ENCODE peak calls at places on chromosomes 11 and 22, in six cellular contexts. G is lower lobe of right lung, O is body of pancreas, S is AG09309, H is AG04450, L is psoas muscle. W is an unnamed sample.

GRCh38 chr11:85955531-85955930 is 100.3 kb downstream of the CCDC83 start:
- DNase-seq in G (no peak), O (no peak), S (no peak), H (peak; percentile 39), L (no peak), W (no peak)

GRCh38 chr11:132685174-132685611 is 847.1 kb downstream of the OPCML start:
- DNase-seq in G (no peak), O (no peak), S (peak; percentile 32), H (no peak), L (no peak), W (no peak)

GRCh38 chr22:24523873-24524272 is 28.7 kb downstream of the UPB1 start:
- DNase-seq in G (no peak), O (no peak), S (no peak), H (no peak), L (no peak), W (no peak)

GRCh38 chr11:104573431-104573830 is 324.8 kb downstream of the CASP12 start:
- DNase-seq in G (no peak), O (no peak), S (no peak), H (peak; percentile 7), L (no peak), W (no peak)

GRCh38 chr11:131916633-131917032 is 546.2 kb downstream of the NTM start:
- DNase-seq in G (no peak), O (no peak), S (no peak), H (no peak), L (no peak), W (peak; percentile 45)

GRCh38 chr11:14789879-14790484 is 102.0 kb downstream of the CYP2R1 start:
- DNase-seq in G (no peak), O (no peak), S (no peak), H (no peak), L (no peak), W (no peak)

GRCh38 chr11:85517272-85517671 is 109.9 kb downstream of the DLG2 start:
- DNase-seq in G (no peak), O (no peak), S (no peak), H (no peak), L (no peak), W (no peak)

GRCh38 chr11:68432874-68433273 is 27.7 kb upstream of the PPP6R3 start:
- DNase-seq in G (no peak), O (no peak), S (no peak), H (no peak), L (no peak), W (no peak)

GRCh38 chr11:9639985-9640384 is 23.9 kb upstream of the SWAP70 start:
- DNase-seq in G (no peak), O (peak; percentile 59), S (no peak), H (no peak), L (no peak), W (no peak)

GRCh38 chr11:68469122-68469521 is 8.6 kb downstream of the PPP6R3 start:
- DNase-seq in G (no peak), O (no peak), S (no peak), H (no peak), L (no peak), W (no peak)

GRCh38 chr22:20761536-20761935 is 12.4 kb upstream of the SERPIND1 start:
- DNase-seq in G (no peak), O (no peak), S (peak; percentile 3), H (no peak), L (no peak), W (no peak)

GRCh38 chr11:73387594-73388021 is 11.4 kb downstream of the RELT start:
- DNase-seq in G (peak; percentile 53), O (no peak), S (no peak), H (no peak), L (peak; percentile 70), W (no peak)

GRCh38 chr11:65487467-65488272 is 11.2 kb upstream of the MALAT1 start:
- DNase-seq in G (peak; percentile 98), O (peak; percentile 99), S (peak; percentile 100), H (peak; percentile 100), L (peak; percentile 96), W (peak; percentile 100)

GRCh38 chr11:65489061-65489705 is 9.7 kb upstream of the MALAT1 start:
- DNase-seq in G (no peak), O (peak; percentile 60), S (no peak), H (no peak), L (peak; percentile 81), W (no peak)

GRCh38 chr11:65489706-65490310 is 9.0 kb upstream of the MALAT1 start:
- DNase-seq in G (no peak), O (no peak), S (no peak), H (no peak), L (peak; percentile 49), W (no peak)

GRCh38 chr11:65486570-65487466 is 12.0 kb upstream of the MALAT1 start:
- DNase-seq in G (no peak), O (no peak), S (no peak), H (no peak), L (no peak), W (no peak)

DNA sequence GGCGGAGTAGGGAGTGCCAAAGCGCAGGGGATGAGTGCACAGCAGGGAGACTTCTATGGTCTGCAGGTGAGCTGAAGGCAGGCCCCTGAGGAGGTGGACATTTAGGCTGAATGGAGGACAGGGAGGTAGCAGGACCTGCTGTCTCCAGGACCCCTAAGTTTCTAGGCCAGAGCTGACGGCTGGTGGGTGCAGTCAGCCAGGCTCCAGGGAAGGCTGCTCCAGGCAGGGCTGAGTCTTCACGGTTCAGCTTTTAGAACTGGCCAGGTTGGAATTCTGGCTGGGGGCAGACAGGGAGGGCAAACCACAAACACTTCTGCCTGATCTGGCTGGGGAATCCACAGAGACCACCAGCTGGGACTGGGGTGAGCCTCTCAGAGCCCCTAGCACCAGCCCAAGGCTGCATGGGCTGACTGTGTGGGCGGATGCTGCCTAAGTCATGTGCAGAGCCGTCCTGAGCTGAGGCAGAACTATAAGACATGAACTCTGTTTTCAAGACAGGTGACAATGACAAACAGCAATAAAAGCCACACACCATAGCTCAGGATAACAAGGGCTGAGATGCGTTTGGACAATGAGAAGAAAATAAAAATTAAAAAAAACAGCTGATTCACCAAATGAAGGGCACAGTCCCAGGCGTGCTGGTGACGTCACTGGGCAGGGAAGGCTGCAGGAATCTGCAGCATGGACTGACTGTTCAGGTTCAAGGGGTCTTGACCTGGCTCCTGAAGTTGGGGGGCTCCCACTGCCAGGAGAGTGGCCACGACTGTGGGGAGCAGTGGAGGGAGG is 10.4 kb upstream of the MALAT1 start:
- DNase-seq in G (no peak), O (no peak), S (no peak), H (no peak), L (peak; percentile 65), W (no peak)
- H3K4me3 ChIP-seq in G (peak overlapping the region; percentile 4), O (no peak overlapping the region), S (no peak overlapping the region), H (peak overlapping the region; percentile 45), L (peak overlapping the region; percentile 43), W (peak overlapping the region; percentile 6)

GRCh38 chr11:93016595-93016994 is 47.1 kb downstream of the MTNR1B start:
- DNase-seq in G (no peak), O (no peak), S (no peak), H (no peak), L (no peak), W (no peak)

GRCh38 chr11:93020248-93021088 is 51.0 kb downstream of the MTNR1B start:
- DNase-seq in G (no peak), O (no peak), S (no peak), H (peak; percentile 79), L (no peak), W (peak; percentile 61)

GRCh38 chr11:93013646-93014045 is 44.2 kb downstream of the MTNR1B start:
- DNase-seq in G (no peak), O (no peak), S (no peak), H (no peak), L (no peak), W (no peak)

GRCh38 chr11:93017821-93018690 is 48.6 kb downstream of the MTNR1B start:
- DNase-seq in G (no peak), O (no peak), S (no peak), H (no peak), L (no peak), W (no peak)
- H3K4me3 ChIP-seq in G (no peak overlapping the region), O (no peak overlapping the region), S (no peak overlapping the region), H (no peak overlapping the region), L (no peak overlapping the region), W (no peak overlapping the region)

GRCh38 chr11:107076832-107077231 is 58.6 kb upstream of the GUCY1A2 start:
- DNase-seq in G (no peak), O (no peak), S (no peak), H (no peak), L (no peak), W (no peak)

GRCh38 chr11:107078375-107078774 is 60.1 kb upstream of the GUCY1A2 start:
- DNase-seq in G (no peak), O (no peak), S (no peak), H (no peak), L (no peak), W (no peak)
- H3K4me3 ChIP-seq in G (no peak overlapping the region), O (no peak overlapping the region), S (no peak overlapping the region), H (no peak overlapping the region), L (no peak overlapping the region), W (no peak overlapping the region)

DNA sequence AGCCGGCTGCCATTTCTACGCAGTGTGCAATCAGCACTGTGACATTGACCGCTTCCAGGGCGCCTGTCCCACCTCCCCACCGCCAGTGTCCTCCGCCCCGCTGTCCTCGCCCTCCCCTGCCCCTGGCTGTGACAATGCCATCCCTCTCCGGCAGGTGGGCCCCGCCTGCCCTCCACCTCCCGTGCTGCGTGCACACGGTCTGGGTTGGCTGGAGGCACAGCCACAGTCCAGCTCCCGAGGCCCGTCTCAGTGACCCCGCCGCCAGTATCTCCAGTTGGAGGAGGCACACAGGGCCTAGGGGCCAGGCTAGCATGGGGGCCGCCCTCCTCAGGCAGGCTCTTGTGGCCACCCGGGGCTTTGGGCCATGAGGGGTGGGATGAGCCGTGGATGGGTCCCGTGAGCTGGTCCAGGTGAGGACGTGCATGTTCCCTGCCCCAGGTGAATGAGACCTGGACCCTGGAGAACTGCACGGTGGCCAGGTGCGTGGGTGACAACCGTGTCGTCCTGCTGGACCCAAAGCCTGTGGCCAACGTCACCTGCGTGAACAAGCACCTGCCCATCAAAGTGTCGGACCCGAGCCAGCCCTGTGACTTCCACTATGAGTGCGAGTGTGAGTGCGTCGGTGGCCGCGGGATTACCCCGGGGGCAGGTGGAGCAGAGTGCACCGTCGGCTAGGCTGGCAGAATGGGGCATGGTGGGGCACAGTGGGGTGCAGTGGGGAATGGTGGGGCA is 29.7 kb downstream of the MUC5B start:
- DNase-seq in G (no peak), O (no peak), S (no peak), H (no peak), L (no peak), W (no peak)
- H3K4me3 ChIP-seq in G (no peak overlapping the region), O (no peak overlapping the region), S (no peak overlapping the region), H (no peak overlapping the region), L (no peak overlapping the region), W (no peak overlapping the region)

GRCh38 chr11:3879967-3880542 is 24.6 kb downstream of the STIM1 start:
- DNase-seq in G (no peak), O (peak; percentile 56), S (no peak), H (no peak), L (no peak), W (no peak)

GRCh38 chr11:3878036-3878584 is 22.6 kb downstream of the STIM1 start:
- DNase-seq in G (no peak), O (no peak), S (no peak), H (no peak), L (no peak), W (no peak)

GRCh38 chr11:3877252-3878035 is 22.0 kb downstream of the STIM1 start:
- DNase-seq in G (no peak), O (no peak), S (no peak), H (no peak), L (no peak), W (no peak)

GRCh38 chr11:3880724-3881123 is 25.3 kb downstream of the STIM1 start:
- DNase-seq in G (no peak), O (no peak), S (no peak), H (no peak), L (no peak), W (no peak)

GRCh38 chr11:3879216-3879966 is 23.9 kb downstream of the STIM1 start:
- DNase-seq in G (no peak), O (no peak), S (no peak), H (no peak), L (no peak), W (no peak)
- H3K4me3 ChIP-seq in G (no peak overlapping the region), O (no peak overlapping the region), S (no peak overlapping the region), H (no peak overlapping the region), L (no peak overlapping the region), W (no peak overlapping the region)